ENCODE peak calls at places on chromosomes 2 and 18, in five cellular contexts. E, W, C, J and N are unnamed samples.

GRCh38 chr2:126901459-126901858 is 2.8 kb downstream of the TEX51 start:
- DNase-seq in E (no peak), J (no peak), W (no peak), C (no peak), N (no peak)

GRCh38 chr2:96689431-96689991 is 46.9 kb downstream of the FER1L5 start:
- DNase-seq in C (no peak), E (no peak), W (no peak), J (no peak), N (no peak)

GRCh38 chr2:192230864-192231453 is 36.2 kb upstream of the TMEFF2 start:
- DNase-seq in E (no peak), W (peak), J (no peak), C (peak), N (no peak)

GRCh38 chr18:7370375-7370774 is 139.5 kb downstream of the LRRC30 start:
- DNase-seq in E (no peak), C (no peak), J (no peak), W (no peak), N (no peak)

GRCh38 chr2:215356948-215357461 is 45.1 kb downstream of the ATIC start:
- DNase-seq in E (no peak), W (peak), C (peak), J (no peak), N (no peak)

GRCh38 chr18:28854964-28855363 is 678.0 kb upstream of the CDH2 start:
- DNase-seq in C (peak), E (no peak), W (no peak), J (no peak), N (no peak)

GRCh38 chr2:129708221-129708967 is 271.1 kb upstream of the RAB6C start:
- DNase-seq in E (no peak), W (peak), J (no peak), C (no peak), N (no peak)

GRCh38 chr2:117071556-117072102 is 742.9 kb upstream of the DDX18 start:
- DNase-seq in W (no peak), C (no peak), E (no peak), J (no peak), N (no peak)

GRCh38 chr2:96895709-96896651 is 26.1 kb upstream of the SEMA4C start:
- DNase-seq in J (no peak), E (no peak), W (no peak), C (no peak), N (peak)

GRCh38 chr2:96665083-96665569 is 22.6 kb downstream of the FER1L5 start:
- DNase-seq in E (no peak), W (no peak), J (no peak), C (peak), N (peak)

GRCh38 chr2:199631129-199631528 is 173.4 kb upstream of the SATB2 start:
- DNase-seq in E (no peak), W (no peak), J (no peak), C (no peak), N (no peak)

GRCh38 chr2:54336136-54336976 is 80.3 kb upstream of the TSPYL6 start:
- DNase-seq in J (no peak), E (no peak), W (no peak), C (peak), N (no peak)

GRCh38 chr2:46389417-46389916 is 89.9 kb upstream of the TMEM247 start:
- DNase-seq in W (no peak), C (no peak), E (no peak), J (no peak), N (no peak)

GRCh38 chr2:69789762-69790600 is 39.5 kb upstream of the GMCL1 start:
- DNase-seq in E (no peak), W (peak), J (no peak), C (peak), N (no peak)

GRCh38 chr2:236045264-236046235 is 122.6 kb downstream of the GBX2 start:
- DNase-seq in W (no peak), C (no peak), E (no peak), J (peak), N (peak)

GRCh38 chr2:96920801-96921560 is 51.1 kb upstream of the SEMA4C start:
- DNase-seq in J (no peak), W (no peak), C (no peak), E (no peak), N (no peak)

GRCh38 chr2:209380278-209380677 is 43.6 kb upstream of the MAP2 start:
- DNase-seq in E (no peak), C (no peak), W (no peak), J (no peak), N (no peak)

GRCh38 chr18:3383381-3383915 is 66.5 kb upstream of the TGIF1 start:
- DNase-seq in C (peak), J (no peak), W (peak), E (no peak), N (no peak)

GRCh38 chr2:10133007-10133647 is 10.6 kb downstream of the RRM2 start:
- DNase-seq in W (peak), J (no peak), E (no peak), C (no peak), N (no peak)

GRCh38 chr2:23375448-23375847 is 9.5 kb upstream of the KLHL29 start:
- DNase-seq in E (no peak), J (no peak), W (peak), C (peak), N (no peak)

GRCh38 chr2:119242276-119243119 is 18.9 kb downstream of the STEAP3 start:
- DNase-seq in C (no peak), J (no peak), E (no peak), W (no peak), N (no peak)

GRCh38 chr2:143629344-143629743 is 500.1 kb downstream of the ARHGAP15 start:
- DNase-seq in J (no peak), W (no peak), E (no peak), C (peak), N (no peak)

GRCh38 chr18:69397096-69397495 is 3.6 kb upstream of the DOK6 start:
- DNase-seq in J (no peak), E (no peak), W (peak), C (peak), N (no peak)